ENCODE peak calls at places on chromosomes 5 and 9, in seven cellular contexts. O, G, X, V, E, F and A are unnamed samples.

GRCh38 chr9:87751869-87752268 is 25.9 kb downstream of the CTSL start:
- DNase-seq in F (no peak), O (no peak), V (no peak), E (no peak), X (no peak), G (no peak), A (no peak)

GRCh38 chr5:84287964-84288363 is 96.7 kb downstream of the EDIL3 start:
- DNase-seq in X (peak; percentile 6), F (no peak), E (no peak), O (no peak), V (no peak), G (no peak), A (peak; percentile 89)

GRCh38 chr5:57416246-57416996 is 66.2 kb downstream of the ACTBL2 start:
- DNase-seq in X (no peak), F (no peak), O (no peak), G (no peak), V (no peak), E (no peak), A (no peak)

GRCh38 chr5:151905639-151906038 is 19.0 kb downstream of the GLRA1 start:
- DNase-seq in X (no peak), V (no peak), E (no peak), O (no peak), F (no peak), G (no peak), A (no peak)

GRCh38 chr5:154194348-154195329 is 4.1 kb downstream of the GALNT10 start:
- DNase-seq in E (no peak), O (no peak), F (no peak), G (no peak), X (no peak), V (peak; percentile 45), A (no peak)

GRCh38 chr9:95182854-95183563 is 134.5 kb downstream of the FANCC start:
- DNase-seq in O (no peak), V (no peak), X (no peak), E (peak; percentile 77), G (no peak), F (no peak), A (no peak)

GRCh38 chr9:84271887-84272556 is 68.5 kb downstream of the SLC28A3 start:
- DNase-seq in X (no peak), F (no peak), O (no peak), E (no peak), V (no peak), G (no peak), A (no peak)

GRCh38 chr5:50606179-50606578 is 60.3 kb upstream of the PARP8 start:
- DNase-seq in O (no peak), F (no peak), V (no peak), X (no peak), G (no peak), E (no peak), A (no peak)

GRCh38 chr5:172533399-172534228 is 79.3 kb upstream of the SH3PXD2B start:
- DNase-seq in F (no peak), X (no peak), V (no peak), O (no peak), G (no peak), E (no peak), A (no peak)

GRCh38 chr5:172530835-172531703 is 76.7 kb upstream of the SH3PXD2B start:
- DNase-seq in E (no peak), O (no peak), X (no peak), F (no peak), V (no peak), G (no peak), A (no peak)

GRCh38 chr5:172533058-172533398 is 78.7 kb upstream of the SH3PXD2B start:
- DNase-seq in G (no peak), V (no peak), O (no peak), E (peak; percentile 68), F (peak; percentile 21), X (no peak), A (no peak)

GRCh38 chr5:172531704-172532026 is 77.3 kb upstream of the SH3PXD2B start:
- DNase-seq in E (no peak), V (no peak), X (no peak), F (no peak), G (no peak), O (no peak), A (no peak)

DNA sequence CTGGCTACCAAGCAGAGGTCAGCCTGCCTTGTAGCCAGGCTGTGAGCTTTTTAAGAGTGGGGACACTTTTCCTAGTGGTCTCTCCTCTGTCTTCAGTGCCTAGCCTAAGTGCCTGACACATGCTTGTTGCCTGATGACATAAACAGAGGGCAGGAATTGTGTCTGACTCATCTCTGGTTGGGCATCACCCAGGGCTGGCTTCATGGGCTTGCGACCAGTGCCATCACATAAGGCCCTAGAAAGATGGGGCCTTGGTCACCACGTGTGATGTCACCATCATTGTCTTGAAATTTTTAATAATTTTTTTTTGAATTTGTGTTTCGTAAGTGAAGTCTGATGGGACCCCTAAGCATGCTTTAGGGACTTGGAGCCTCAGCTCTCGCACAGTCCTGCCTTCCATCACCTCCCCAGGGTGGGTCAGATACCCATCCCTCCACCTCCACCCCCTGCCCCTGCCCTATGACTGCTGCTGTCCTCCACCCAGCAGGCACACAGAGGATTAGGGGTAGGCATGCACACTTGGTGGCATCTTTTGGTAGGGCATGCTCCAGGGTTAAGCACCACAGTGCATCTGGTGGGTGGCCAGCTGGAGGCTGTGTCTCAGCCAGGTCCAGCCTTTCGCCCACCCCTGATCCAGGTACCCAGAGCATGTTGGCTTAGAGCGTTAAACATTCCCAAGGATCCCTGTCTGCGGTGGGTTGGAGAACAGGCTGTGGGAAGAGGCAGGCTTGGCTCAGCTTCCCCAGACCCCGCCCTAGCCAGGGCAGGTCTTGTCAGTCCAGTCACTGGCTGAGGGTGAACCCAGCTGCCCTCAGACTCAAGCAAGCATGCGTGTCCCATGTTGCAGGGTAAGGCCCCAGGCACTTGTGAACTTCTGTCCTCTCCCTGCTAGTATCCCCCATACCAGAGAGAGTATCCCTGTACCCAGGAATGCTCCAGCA is 80.2 kb upstream of the SH3PXD2B start:
- DNase-seq in O (no peak), G (no peak), V (no peak), F (peak; percentile 69), X (peak; percentile 4), E (no peak), A (no peak)
- H3K4me3 ChIP-seq in O (no peak overlapping the region), G (no peak overlapping the region), V (no peak overlapping the region), F (no peak overlapping the region), X (no peak overlapping the region), E (no peak overlapping the region), A (no peak overlapping the region)

GRCh38 chr9:111529787-111530186 is 4.8 kb downstream of the ZNF483 start:
- DNase-seq in O (no peak), F (no peak), X (no peak), E (no peak), V (no peak), G (no peak), A (no peak)

GRCh38 chr9:111524731-111525055 is 286 bp upstream of the ZNF483 start:
- DNase-seq in V (no peak), X (no peak), G (no peak), E (no peak), F (no peak), O (no peak), A (no peak)

GRCh38 chr9:111527347-111527746 is 2.4 kb downstream of the ZNF483 start:
- DNase-seq in F (no peak), E (no peak), X (no peak), V (no peak), G (no peak), O (no peak), A (no peak)

DNA sequence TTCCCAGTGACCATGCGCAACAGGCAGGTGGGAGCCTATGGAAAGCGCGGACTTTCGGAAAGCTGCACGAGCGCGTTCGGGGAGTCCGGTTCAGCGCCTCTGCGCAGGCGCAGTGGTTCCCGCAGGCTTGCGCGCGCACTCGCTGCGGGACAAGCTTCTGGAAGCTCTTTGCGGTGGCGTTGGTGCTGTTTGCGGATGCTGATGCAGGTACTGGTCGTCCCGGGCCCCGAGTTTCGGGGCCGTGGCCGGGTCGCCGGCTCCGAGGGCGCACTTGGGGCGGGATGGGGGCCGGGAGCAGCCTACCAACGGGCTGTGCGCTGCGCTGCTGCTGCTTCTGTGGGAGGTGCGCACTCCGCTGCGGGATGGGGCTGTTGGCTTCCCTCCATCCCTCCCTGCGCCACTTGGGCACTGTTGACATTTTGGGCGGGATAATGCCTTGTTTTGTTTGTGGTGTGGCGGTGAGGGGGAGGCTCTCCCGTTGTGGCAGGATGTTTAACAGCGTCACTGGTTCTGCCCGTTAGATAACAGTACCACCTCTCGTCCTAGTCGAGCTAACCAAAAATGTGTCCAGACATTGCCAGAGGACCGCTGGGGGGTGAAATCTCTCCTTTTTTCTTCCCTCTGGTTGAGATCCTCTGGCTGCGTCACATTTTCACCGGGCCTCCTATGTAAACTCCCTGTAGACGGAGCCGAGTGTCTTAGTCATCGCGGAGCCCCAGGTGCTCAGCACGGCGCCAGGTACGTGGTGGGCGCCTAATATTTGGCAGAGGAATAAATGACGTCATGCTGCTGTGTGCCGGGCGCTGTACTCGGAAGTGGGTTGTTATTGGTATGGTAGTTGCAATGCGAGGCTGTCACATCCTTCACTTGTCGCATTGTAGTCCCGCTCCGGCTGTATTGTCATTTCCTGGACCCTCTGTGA is at the start of gene ZNF483:
- DNase-seq in O (peak; percentile 78), G (peak; percentile 41), E (peak; percentile 88), F (peak; percentile 71), V (peak; percentile 82), X (peak; percentile 64), A (no peak)
- TF ChIP-seq POLR2A in O (no peak), G (no peak), E (no peak), F (peak; percentile 16), V (no peak), X (no peak), A (no peak)

GRCh38 chr9:72527801-72528195 is 6.4 kb downstream of the TMC1 start:
- DNase-seq in E (no peak), O (no peak), F (no peak), V (no peak), X (no peak), G (no peak), A (peak; percentile 61)
- H3K4me3 ChIP-seq in E (peak overlapping the region; percentile 29), O (peak overlapping the region; percentile 50), F (peak overlapping the region; percentile 32), V (peak overlapping the region; percentile 7), X (peak overlapping the region; percentile 49), G (peak overlapping the region; percentile 12), A (peak overlapping the region; percentile 56)

GRCh38 chr5:102753889-102754498 is 1.1 kb upstream of the PAM start:
- DNase-seq in G (no peak), V (no peak), X (no peak), O (no peak), E (no peak), F (no peak), A (no peak)

GRCh38 chr5:102750435-102750834 is 4.7 kb upstream of the PAM start:
- DNase-seq in V (no peak), F (no peak), O (no peak), G (no peak), E (no peak), X (no peak), A (no peak)

GRCh38 chr5:102755691-102756371 is 726 bp downstream of the PAM start:
- DNase-seq in X (peak; percentile 69), F (peak; percentile 74), G (peak; percentile 62), E (peak; percentile 50), V (peak; percentile 68), O (peak; percentile 54), A (peak; percentile 74)

GRCh38 chr5:102758576-102758975 is 3.5 kb downstream of the PAM start:
- DNase-seq in X (no peak), V (no peak), F (no peak), E (no peak), G (no peak), O (no peak), A (no peak)

DNA sequence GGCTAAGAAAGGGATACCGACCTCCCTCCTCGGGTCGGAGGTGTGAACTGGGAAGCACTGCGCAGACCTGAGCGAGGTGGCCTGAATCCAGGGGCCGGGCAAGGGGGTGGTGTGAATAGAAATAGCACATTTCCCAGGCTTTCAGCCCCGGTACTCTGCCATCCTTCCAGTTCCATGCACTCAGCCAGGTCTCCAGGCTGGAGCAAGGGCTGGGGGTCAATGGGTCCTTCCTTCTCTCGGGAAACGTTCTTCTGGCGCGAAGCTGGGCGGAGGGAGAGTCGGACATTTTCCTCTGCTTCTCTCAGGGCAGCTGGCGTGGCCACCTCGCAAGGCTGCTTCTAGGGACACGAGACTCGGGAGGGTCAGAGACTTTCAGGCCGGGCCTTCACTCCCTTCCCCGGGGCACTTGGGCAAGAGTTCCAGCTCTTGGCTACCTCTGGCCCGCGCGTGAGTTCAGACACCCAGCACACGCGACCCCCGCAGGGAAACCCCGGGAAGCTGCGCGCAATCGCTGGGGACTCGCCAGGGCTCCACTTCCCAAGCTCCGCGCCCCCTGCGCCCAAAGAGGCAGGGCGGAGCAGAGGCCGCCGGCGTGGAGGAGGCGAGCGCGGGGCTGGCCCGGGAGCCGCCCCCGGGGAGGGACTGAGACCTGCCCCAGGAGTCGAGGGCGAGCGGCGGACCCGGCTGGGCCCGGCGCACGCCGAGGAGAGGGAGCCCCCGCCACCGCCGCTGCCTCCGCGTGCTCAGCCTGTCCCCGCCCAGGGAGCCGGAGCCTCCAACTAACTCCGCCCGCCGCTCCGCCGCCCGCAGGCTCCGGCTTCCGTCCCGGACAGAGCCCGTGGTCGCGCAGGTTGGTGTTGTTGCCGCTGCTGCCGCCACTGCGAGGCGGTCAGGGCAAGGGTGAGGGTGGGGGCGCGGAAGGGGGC is at the start of gene PAM:
- DNase-seq in O (peak; percentile 69), F (peak; percentile 80), E (peak; percentile 74), X (no peak), V (peak; percentile 80), G (peak; percentile 64), A (peak; percentile 77)
- TF ChIP-seq POLR2A in O (no peak), F (peak; percentile 38), E (no peak), X (peak; percentile 60), V (no peak), G (no peak), A (peak; percentile 53)